ENCODE peak calls at places on chromosomes 2 and 18, in six cellular contexts. F is esophagus squamous epithelium, N is hepatocyte, V is H1, P is SK-N-SH, C is lung. R is an unnamed sample. For H3K36me3, the result is how much of the 10 kb centered on the place peaks cover.

GRCh38 chr2:76825409-76825970 is 696.7 kb downstream of the LRRTM4 start:
- DNase-seq in N (no peak), V (no peak), F (no peak), P (no peak), C (no peak), R (peak)

GRCh38 chr2:42055573-42056514 is 8.0 kb downstream of the PKDCC start:
- DNase-seq in F (no peak), V (no peak), C (no peak), N (peak), P (no peak), R (peak)

GRCh38 chr2:125172181-125172580 is 1147.1 kb downstream of the CNTNAP5 start:
- DNase-seq in F (no peak), P (no peak), C (no peak), N (no peak), V (no peak), R (no peak)

GRCh38 chr2:157933549-157933948 is 57.4 kb upstream of the ACVR1 start:
- DNase-seq in V (no peak), N (no peak), F (no peak), C (no peak), P (no peak), R (no peak)

GRCh38 chr2:222307978-222308479 is 9.2 kb upstream of the PAX3 start:
- DNase-seq in V (peak), F (no peak), C (no peak), N (no peak), P (no peak), R (no peak)

GRCh38 chr18:12409466-12409865 is 1.7 kb downstream of the PRELID3A start:
- DNase-seq in C (no peak), N (no peak), P (peak), V (no peak), F (no peak), R (no peak)

GRCh38 chr2:102582845-102583244 is 36.5 kb upstream of the SLC9A2 start:
- DNase-seq in F (no peak), P (no peak), N (no peak), V (no peak), C (no peak), R (no peak)

GRCh38 chr2:38224181-38224580 is 148.2 kb upstream of the CYP1B1 start:
- DNase-seq in V (no peak), P (no peak), C (no peak), F (no peak), N (no peak), R (no peak)

GRCh38 chr2:62801814-62802524 is 96.5 kb downstream of the EHBP1 start:
- DNase-seq in C (no peak), F (no peak), P (no peak), V (no peak), N (no peak), R (peak)

GRCh38 chr2:11903085-11903484 is 156.7 kb downstream of the LPIN1 start:
- DNase-seq in N (no peak), C (no peak), P (no peak), V (no peak), F (no peak), R (no peak)

GRCh38 chr2:3242747-3243369 is 134.8 kb downstream of the EIPR1 start:
- DNase-seq in F (no peak), C (no peak), P (no peak), V (no peak), N (no peak), R (peak)

GRCh38 chr2:74374509-74375205 is 5.5 kb downstream of the DCTN1 start:
- DNase-seq in V (peak), N (peak), P (peak), F (no peak), C (peak), R (peak)

GRCh38 chr2:29009270-29009669 is 28.2 kb downstream of the TOGARAM2 start:
- DNase-seq in F (no peak), C (no peak), P (no peak), N (no peak), V (no peak), R (no peak)

GRCh38 chr2:24104110-24104650 is 19.0 kb downstream of the PFN4 start:
- DNase-seq in N (no peak), V (no peak), P (no peak), F (no peak), C (no peak), R (no peak)

GRCh38 chr2:96546321-96546720 is 9.8 kb downstream of the ARID5A start:
- DNase-seq in N (no peak), C (no peak), F (no peak), V (no peak), P (no peak), R (no peak)

GRCh38 chr18:25826823-25827617 is 263.4 kb downstream of the SS18 start:
- DNase-seq in F (no peak), C (no peak), V (no peak), N (no peak), P (no peak), R (no peak)

GRCh38 chr2:28345619-28346018 is 47.0 kb upstream of the FOSL2 start:
- DNase-seq in P (no peak), V (no peak), F (no peak), C (no peak), N (no peak), R (no peak)

GRCh38 chr18:58364867-58365533 is 263.9 kb downstream of the ALPK2 start:
- DNase-seq in V (no peak), P (no peak), N (no peak), C (no peak), F (no peak), R (no peak)
- H3K36me3 ChIP-seq in V (under half), P (under half), N (under half), C (under half), F (under half), R (under half)

GRCh38 chr2:61318553-61318952 is 152.3 kb downstream of the USP34 start:
- DNase-seq in C (no peak), F (no peak), N (no peak), V (no peak), P (no peak), R (no peak)
- H3K36me3 ChIP-seq in C (under half), F (under half), N (under half), V (under half), P (half or more), R (under half)

DNA sequence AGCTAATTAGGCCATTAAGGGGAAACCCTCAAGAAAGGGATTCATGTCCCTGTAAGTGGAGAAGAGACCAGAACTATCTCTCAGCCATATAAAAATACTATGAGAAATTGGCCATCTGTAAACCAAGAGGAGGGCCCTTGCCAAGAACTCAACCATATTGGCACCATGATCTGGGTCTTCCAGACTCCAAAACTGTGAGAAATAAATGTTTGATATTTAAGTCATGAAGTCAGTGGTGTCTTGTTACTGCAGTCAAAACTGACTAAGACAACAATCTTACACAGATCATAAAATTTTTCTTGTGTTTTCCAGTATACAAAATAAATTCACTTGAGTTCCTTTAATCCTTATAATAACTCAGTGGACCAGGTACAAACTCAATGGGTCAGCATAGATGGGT is 589.8 kb upstream of the CDH2 start:
- DNase-seq in N (no peak), F (no peak), C (no peak), P (no peak), V (no peak), R (no peak)
- H3K36me3 ChIP-seq in N (under half), F (under half), C (under half), P (under half), V (under half), R (under half)

DNA sequence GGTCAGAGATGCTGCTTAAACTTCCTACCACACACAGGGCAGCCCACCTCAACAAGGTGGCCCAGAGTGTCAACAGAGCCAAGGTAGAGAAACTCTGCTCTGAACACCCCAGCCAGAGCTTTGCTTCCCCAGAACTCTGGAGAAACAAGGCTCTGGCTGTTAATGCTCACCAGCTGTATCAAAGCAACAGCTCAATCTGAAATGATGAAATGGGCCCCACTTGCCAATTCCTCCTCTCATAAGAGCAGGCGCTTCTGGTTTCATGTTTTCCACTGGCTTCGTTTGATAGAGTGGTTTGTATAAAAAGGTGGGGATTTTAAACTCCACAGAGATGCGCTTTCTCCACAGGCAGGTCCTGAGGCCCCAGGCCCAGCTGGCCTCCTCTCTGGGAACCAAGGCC is 60.9 kb upstream of the TFCP2L1 start:
- DNase-seq in C (no peak), P (no peak), V (no peak), F (no peak), N (no peak), R (no peak)
- H3K36me3 ChIP-seq in C (under half), P (under half), V (under half), F (under half), N (under half), R (under half)

GRCh38 chr18:48611785-48612480 is 73.1 kb downstream of the CTIF start:
- DNase-seq in N (no peak), P (no peak), C (no peak), V (no peak), F (no peak), R (no peak)
- H3K36me3 ChIP-seq in N (under half), P (under half), C (under half), V (under half), F (under half), R (under half)

GRCh38 chr2:17765423-17765822 is 11.5 kb downstream of the GEN1 start:
- DNase-seq in C (no peak), V (no peak), N (peak), P (no peak), F (no peak), R (peak)
- H3K36me3 ChIP-seq in C (under half), V (under half), N (under half), P (under half), F (under half), R (under half)

GRCh38 chr18:31088532-31088931 is 13.7 kb downstream of the DSC2 start:
- DNase-seq in P (no peak), F (no peak), N (no peak), C (no peak), V (no peak), R (no peak)
- H3K36me3 ChIP-seq in P (under half), F (under half), N (under half), C (under half), V (under half), R (under half)

DNA sequence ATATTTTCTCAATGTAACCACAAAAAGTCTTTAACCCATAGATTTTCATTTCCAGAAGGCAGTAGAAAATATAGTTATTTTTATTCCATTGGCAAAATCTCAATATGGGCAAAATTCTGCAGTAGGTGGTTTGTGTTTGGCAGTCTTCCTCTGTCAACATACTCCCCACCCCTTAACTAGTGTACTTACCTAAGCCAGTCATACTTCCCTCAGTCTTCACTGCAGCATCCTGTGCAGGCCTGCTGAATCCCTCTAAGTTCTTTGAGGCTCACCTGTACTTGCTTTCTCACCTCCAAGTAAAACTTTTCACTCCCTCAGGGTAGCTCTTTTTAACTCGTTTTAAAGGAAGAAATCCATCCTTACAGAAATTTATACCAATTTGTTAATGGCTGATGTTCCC is 6.8 kb downstream of the CARF start:
- DNase-seq in N (no peak), P (no peak), F (no peak), C (no peak), V (no peak), R (no peak)
- H3K36me3 ChIP-seq in N (under half), P (under half), F (under half), C (under half), V (under half), R (under half)

DNA sequence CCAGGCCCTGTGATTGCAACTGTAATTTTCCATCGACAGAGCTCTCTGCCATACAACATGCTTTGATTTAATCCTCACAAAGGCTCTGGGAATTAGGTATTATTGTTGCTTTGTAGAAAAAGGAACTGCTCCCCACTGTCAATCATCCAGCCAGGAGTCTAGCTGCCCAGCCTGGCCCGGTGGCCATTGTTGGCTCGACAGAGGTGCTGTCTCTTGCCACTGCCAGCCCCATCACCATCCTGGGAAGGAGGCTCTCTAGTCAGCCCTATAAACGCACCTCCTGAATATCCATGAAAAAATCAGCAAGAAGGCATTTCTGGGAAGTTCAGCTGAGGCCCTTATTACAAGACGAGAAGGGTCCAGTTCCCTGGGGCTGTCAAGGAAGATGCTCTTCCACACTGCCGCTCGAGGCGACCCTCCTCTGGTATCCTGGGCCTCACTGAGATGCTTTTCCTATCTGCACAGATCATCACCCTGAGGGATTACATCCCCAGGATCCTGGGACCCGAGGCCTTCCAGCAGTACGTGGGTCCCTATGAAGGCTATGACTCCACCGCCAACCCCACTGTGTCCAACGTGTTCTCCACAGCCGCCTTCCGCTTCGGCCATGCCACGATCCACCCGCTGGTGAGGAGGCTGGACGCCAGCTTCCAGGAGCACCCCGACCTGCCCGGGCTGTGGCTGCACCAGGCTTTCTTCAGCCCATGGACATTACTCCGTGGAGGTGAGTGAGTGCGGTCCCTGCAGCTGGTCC is 71.0 kb downstream of the TPO start:
- DNase-seq in F (no peak), C (no peak), V (no peak), N (no peak), P (no peak), R (no peak)
- H3K36me3 ChIP-seq in F (under half), C (under half), V (under half), N (under half), P (under half), R (under half)

GRCh38 chr18:79374408-79375171 is 21.1 kb upstream of the NFATC1 start:
- DNase-seq in P (no peak), V (no peak), N (no peak), F (no peak), C (no peak), R (no peak)
- H3K36me3 ChIP-seq in P (under half), V (under half), N (under half), F (under half), C (under half), R (under half)